ENCODE peak calls at places on chromosomes 1 and 21, in five cellular contexts. One of them, this sample, is unnamed.

GRCh38 chr1:65494671-65495070 is 74.2 kb downstream of the LEPR start:
- DNase-seq in omental fat pad: no peak
- DNase-seq in dermis blood vessel endothelial cell: no peak
- DNase-seq in posterior vena cava: no peak
- DNase-seq in effector CD4-positive, alpha-beta T cell: no peak
- DNase-seq in this sample: no peak

GRCh38 chr21:32726742-32727477 is 903 bp downstream of the SYNJ1 start:
- DNase-seq in posterior vena cava: no peak
- DNase-seq in omental fat pad: no peak
- DNase-seq in effector CD4-positive, alpha-beta T cell: no peak
- DNase-seq in dermis blood vessel endothelial cell: peak; percentile 49
- DNase-seq in this sample: peak; percentile 61

GRCh38 chr1:25442178-25442577 is 11.5 kb downstream of the MACO1 start:
- DNase-seq in effector CD4-positive, alpha-beta T cell: no peak
- DNase-seq in dermis blood vessel endothelial cell: peak; percentile 86
- DNase-seq in posterior vena cava: no peak
- DNase-seq in omental fat pad: no peak
- DNase-seq in this sample: peak; percentile 24

GRCh38 chr1:232476538-232476950 is 153.4 kb downstream of the SIPA1L2 start:
- DNase-seq in posterior vena cava: no peak
- DNase-seq in effector CD4-positive, alpha-beta T cell: no peak
- DNase-seq in omental fat pad: no peak
- DNase-seq in dermis blood vessel endothelial cell: no peak
- DNase-seq in this sample: no peak

GRCh38 chr1:36884029-36884701 is 150.2 kb downstream of the GRIK3 start:
- DNase-seq in effector CD4-positive, alpha-beta T cell: no peak
- DNase-seq in posterior vena cava: peak; percentile 38
- DNase-seq in omental fat pad: no peak
- DNase-seq in dermis blood vessel endothelial cell: no peak
- DNase-seq in this sample: no peak

GRCh38 chr1:201585901-201586300 is 47.0 kb downstream of the NAV1 start:
- DNase-seq in posterior vena cava: no peak
- DNase-seq in effector CD4-positive, alpha-beta T cell: no peak
- DNase-seq in omental fat pad: no peak
- DNase-seq in dermis blood vessel endothelial cell: no peak
- DNase-seq in this sample: no peak

GRCh38 chr21:29580886-29581285 is 282.2 kb downstream of the BACH1 start:
- DNase-seq in dermis blood vessel endothelial cell: no peak
- DNase-seq in posterior vena cava: no peak
- DNase-seq in omental fat pad: no peak
- DNase-seq in effector CD4-positive, alpha-beta T cell: no peak
- DNase-seq in this sample: no peak

GRCh38 chr1:22376976-22377375 is 74.7 kb upstream of the ZBTB40 start:
- DNase-seq in effector CD4-positive, alpha-beta T cell: no peak
- DNase-seq in posterior vena cava: no peak
- DNase-seq in dermis blood vessel endothelial cell: no peak
- DNase-seq in omental fat pad: no peak
- DNase-seq in this sample: no peak

GRCh38 chr1:58755468-58755872 is 28.4 kb downstream of the JUN start:
- DNase-seq in omental fat pad: no peak
- DNase-seq in effector CD4-positive, alpha-beta T cell: peak; percentile 31
- DNase-seq in dermis blood vessel endothelial cell: peak; percentile 99
- DNase-seq in posterior vena cava: peak; percentile 88
- DNase-seq in this sample: peak; percentile 84

GRCh38 chr1:203096566-203096965 is 10.8 kb upstream of the MYOG start:
- DNase-seq in dermis blood vessel endothelial cell: no peak
- DNase-seq in effector CD4-positive, alpha-beta T cell: no peak
- DNase-seq in posterior vena cava: no peak
- DNase-seq in omental fat pad: no peak
- DNase-seq in this sample: no peak

GRCh38 chr1:53501065-53502005 is 42.1 kb downstream of the DMRTB1 start:
- DNase-seq in omental fat pad: no peak
- DNase-seq in effector CD4-positive, alpha-beta T cell: no peak
- DNase-seq in dermis blood vessel endothelial cell: no peak
- DNase-seq in posterior vena cava: no peak
- DNase-seq in this sample: no peak

GRCh38 chr1:9643351-9644256 is 7.9 kb upstream of the PIK3CD start:
- DNase-seq in posterior vena cava: no peak
- DNase-seq in omental fat pad: no peak
- DNase-seq in dermis blood vessel endothelial cell: no peak
- DNase-seq in effector CD4-positive, alpha-beta T cell: no peak
- DNase-seq in this sample: no peak

GRCh38 chr1:7553042-7553690 is 217.9 kb upstream of the VAMP3 start:
- DNase-seq in omental fat pad: no peak
- DNase-seq in effector CD4-positive, alpha-beta T cell: no peak
- DNase-seq in dermis blood vessel endothelial cell: peak; percentile 22
- DNase-seq in posterior vena cava: peak; percentile 23
- DNase-seq in this sample: no peak

GRCh38 chr1:27133158-27133557 is 21.8 kb downstream of the SLC9A1 start:
- DNase-seq in effector CD4-positive, alpha-beta T cell: no peak
- DNase-seq in omental fat pad: no peak
- DNase-seq in posterior vena cava: no peak
- DNase-seq in dermis blood vessel endothelial cell: no peak
- DNase-seq in this sample: no peak

GRCh38 chr1:1764876-1765478 is 13.3 kb downstream of the NADK start:
- DNase-seq in dermis blood vessel endothelial cell: no peak
- DNase-seq in effector CD4-positive, alpha-beta T cell: no peak
- DNase-seq in omental fat pad: no peak
- DNase-seq in posterior vena cava: no peak
- DNase-seq in this sample: no peak

GRCh38 chr1:16064536-16065196 is 8.8 kb downstream of the FAM131C start:
- DNase-seq in omental fat pad: no peak
- DNase-seq in posterior vena cava: peak; percentile 84
- DNase-seq in effector CD4-positive, alpha-beta T cell: no peak
- DNase-seq in dermis blood vessel endothelial cell: no peak
- DNase-seq in this sample: no peak

GRCh38 chr1:17661546-17662157 is 93.5 kb upstream of the ACTL8 start:
- DNase-seq in dermis blood vessel endothelial cell: peak; percentile 74
- DNase-seq in omental fat pad: peak; percentile 43
- DNase-seq in posterior vena cava: peak; percentile 91
- DNase-seq in effector CD4-positive, alpha-beta T cell: peak; percentile 12
- DNase-seq in this sample: peak; percentile 17

GRCh38 chr1:93701619-93702018 is 20.0 kb upstream of the BCAR3 start:
- DNase-seq in posterior vena cava: peak; percentile 60
- DNase-seq in dermis blood vessel endothelial cell: peak; percentile 70
- DNase-seq in omental fat pad: no peak
- DNase-seq in effector CD4-positive, alpha-beta T cell: no peak
- DNase-seq in this sample: peak; percentile 96

GRCh38 chr1:118821801-118822200 is 166.3 kb downstream of the TBX15 start:
- DNase-seq in effector CD4-positive, alpha-beta T cell: no peak
- DNase-seq in omental fat pad: no peak
- DNase-seq in dermis blood vessel endothelial cell: no peak
- DNase-seq in posterior vena cava: no peak
- DNase-seq in this sample: no peak

GRCh38 chr1:155591770-155592169 is 18.2 kb upstream of the MSTO1 start:
- DNase-seq in dermis blood vessel endothelial cell: peak; percentile 81
- DNase-seq in posterior vena cava: no peak
- DNase-seq in effector CD4-positive, alpha-beta T cell: peak; percentile 24
- DNase-seq in omental fat pad: no peak
- DNase-seq in this sample: peak; percentile 60

GRCh38 chr1:203512830-203513578 is 19.1 kb downstream of the OPTC start:
- DNase-seq in dermis blood vessel endothelial cell: peak; percentile 94
- DNase-seq in posterior vena cava: no peak
- DNase-seq in effector CD4-positive, alpha-beta T cell: no peak
- DNase-seq in omental fat pad: no peak
- DNase-seq in this sample: peak; percentile 83

GRCh38 chr1:44237721-44238457 is 24.6 kb downstream of the DMAP1 start:
- DNase-seq in omental fat pad: no peak
- DNase-seq in posterior vena cava: peak; percentile 87
- DNase-seq in effector CD4-positive, alpha-beta T cell: no peak
- DNase-seq in dermis blood vessel endothelial cell: peak; percentile 33
- DNase-seq in this sample: no peak

This sample was measured in SW480.